ENCODE peak calls at places on chromosomes 7 and 10, in seven cellular contexts. H is GM12878, U is HepG2, P is HCT116, O is T47D, J is K562, D is H1. K is an unnamed sample.

GRCh38 chr7:80807166-80807900 is 111.5 kb downstream of the SEMA3C start:
- DNase-seq in D (no peak), J (no peak), H (no peak), P (no peak), O (no peak), U (no peak), K (no peak)

GRCh38 chr10:98340261-98340675 is 72.3 kb upstream of the LOXL4 start:
- DNase-seq in J (no peak), U (no peak), H (peak), P (no peak), O (no peak), D (no peak), K (no peak)

GRCh38 chr7:54679414-54679813 is 79.6 kb downstream of the SEC61G start:
- DNase-seq in U (no peak), O (no peak), H (no peak), J (no peak), P (no peak), D (no peak), K (no peak)

GRCh38 chr7:88357794-88358533 is 51.3 kb upstream of the STEAP4 start:
- DNase-seq in U (peak), O (peak), D (no peak), H (no peak), P (no peak), J (no peak), K (peak)

GRCh38 chr7:32049599-32049998 is 20.6 kb downstream of the PDE1C start:
- DNase-seq in H (no peak), U (no peak), O (no peak), D (no peak), P (no peak), J (no peak), K (no peak)

GRCh38 chr10:3889961-3890522 is 105.0 kb upstream of the KLF6 start:
- DNase-seq in H (no peak), U (peak), P (peak), J (no peak), O (no peak), D (no peak), K (no peak)

GRCh38 chr7:107150375-107151073 is 18.3 kb upstream of the HBP1 start:
- DNase-seq in O (no peak), U (peak), P (peak), D (peak), J (peak), H (no peak), K (peak)

GRCh38 chr10:118562877-118563276 is 32.6 kb downstream of the PRLHR start:
- DNase-seq in H (no peak), U (no peak), D (no peak), O (no peak), P (no peak), J (no peak), K (no peak)

GRCh38 chr7:70044064-70044463 is 445.8 kb downstream of the AUTS2 start:
- DNase-seq in O (no peak), J (no peak), P (no peak), H (no peak), U (no peak), D (no peak), K (peak)

GRCh38 chr7:150345012-150345411 is 3.6 kb upstream of the RARRES2 start:
- DNase-seq in H (no peak), J (no peak), P (no peak), O (no peak), U (no peak), D (no peak), K (no peak)

GRCh38 chr10:58444876-58445275 is 59.7 kb downstream of the TFAM start:
- DNase-seq in U (no peak), D (no peak), P (no peak), O (no peak), J (no peak), H (no peak), K (no peak)

GRCh38 chr10:60208676-60209269 is 180.9 kb downstream of the ANK3 start:
- DNase-seq in O (no peak), J (peak), U (peak), P (peak), D (no peak), H (no peak), K (peak)

GRCh38 chr10:90437452-90437851 is 420.4 kb downstream of the HTR7 start:
- DNase-seq in H (no peak), P (no peak), J (no peak), D (no peak), U (no peak), O (no peak), K (no peak)

GRCh38 chr7:30920021-30920583 is 8.4 kb downstream of the AQP1 start:
- DNase-seq in D (no peak), U (no peak), J (no peak), O (no peak), P (no peak), H (no peak), K (peak)

GRCh38 chr7:155885162-155886160 is 73.2 kb upstream of the SHH start:
- DNase-seq in P (no peak), H (no peak), U (no peak), O (no peak), J (no peak), D (no peak), K (no peak)

GRCh38 chr10:86666538-86666937 is 1.8 kb upstream of the LDB3 start:
- DNase-seq in H (no peak), J (no peak), D (no peak), U (no peak), O (no peak), P (no peak), K (no peak)

GRCh38 chr7:45890902-45891461 is 2.7 kb downstream of the IGFBP1 start:
- DNase-seq in U (peak), P (peak), O (no peak), J (peak), D (no peak), H (no peak), K (peak)

GRCh38 chr10:122953827-122954730 is at the start of gene C10orf88:
- DNase-seq in O (peak), P (peak), J (peak), H (peak), U (peak), D (peak), K (peak)

GRCh38 chr10:33559105-33559504 is 224.6 kb upstream of the NRP1 start:
- DNase-seq in P (no peak), J (no peak), O (no peak), U (no peak), H (no peak), D (no peak), K (peak)

GRCh38 chr10:95553674-95554073 is 7.5 kb downstream of the SORBS1 start:
- DNase-seq in H (no peak), U (no peak), D (no peak), J (no peak), O (no peak), P (no peak), K (no peak)

GRCh38 chr7:103379270-103379975 is 32.0 kb downstream of the PSMC2 start:
- DNase-seq in O (no peak), U (no peak), D (no peak), J (no peak), H (no peak), P (no peak), K (no peak)

GRCh38 chr10:17961551-17962422 is 10.1 kb downstream of the SLC39A12 start:
- DNase-seq in H (no peak), P (no peak), J (no peak), O (no peak), D (no peak), U (no peak), K (no peak)

GRCh38 chr10:133310789-133311188 is 2.1 kb downstream of the ZNF511 start:
- DNase-seq in J (no peak), D (no peak), O (no peak), P (no peak), U (no peak), H (no peak), K (no peak)

GRCh38 chr10:99457808-99458207 is 27.4 kb upstream of the GOT1 start:
- DNase-seq in D (no peak), J (no peak), U (no peak), P (no peak), O (no peak), H (no peak), K (no peak)

GRCh38 chr10:123991622-123992570 is 100.3 kb upstream of the CPXM2 start:
- DNase-seq in U (no peak), D (no peak), H (no peak), P (no peak), J (no peak), O (no peak), K (peak)

GRCh38 chr7:105454921-105455320 is 66.2 kb upstream of the SRPK2 start:
- DNase-seq in J (no peak), O (no peak), U (no peak), D (no peak), P (no peak), H (no peak), K (no peak)

GRCh38 chr7:584122-584465 is 64.4 kb upstream of the PDGFA start:
- DNase-seq in P (no peak), U (no peak), O (no peak), D (no peak), J (no peak), H (no peak), K (no peak)

GRCh38 chr7:66958708-66959350 is 36.6 kb downstream of the SBDS start:
- DNase-seq in O (no peak), H (no peak), P (no peak), J (peak), U (no peak), D (no peak), K (no peak)

GRCh38 chr7:116864084-116864483 is 1.7 kb downstream of the CAPZA2 start:
- DNase-seq in P (no peak), D (no peak), O (no peak), H (no peak), J (no peak), U (no peak), K (no peak)

GRCh38 chr10:58052772-58053171 is 214.9 kb downstream of the IPMK start:
- DNase-seq in J (no peak), P (no peak), H (no peak), O (no peak), U (no peak), D (no peak), K (no peak)

GRCh38 chr10:49400365-49400764 is 4.5 kb upstream of the DRGX start:
- DNase-seq in D (no peak), H (no peak), J (no peak), O (no peak), U (no peak), P (no peak), K (no peak)

GRCh38 chr10:1290071-1290471 is 233.9 kb downstream of the WDR37 start:
- DNase-seq in D (peak), J (no peak), H (no peak), U (no peak), O (peak), P (no peak), K (no peak)

GRCh38 chr10:79127151-79127961 is 58.6 kb downstream of the ZMIZ1 start:
- DNase-seq in H (no peak), O (peak), P (peak), J (peak), U (peak), D (no peak), K (no peak)

GRCh38 chr7:138603549-138604324 is 97.4 kb downstream of the SVOPL start:
- DNase-seq in J (no peak), O (no peak), H (no peak), U (peak), P (no peak), D (no peak), K (no peak)

GRCh38 chr7:50828801-50829200 is 46.1 kb upstream of the GRB10 start:
- DNase-seq in D (no peak), H (no peak), P (no peak), O (no peak), J (no peak), U (no peak), K (no peak)

DNA sequence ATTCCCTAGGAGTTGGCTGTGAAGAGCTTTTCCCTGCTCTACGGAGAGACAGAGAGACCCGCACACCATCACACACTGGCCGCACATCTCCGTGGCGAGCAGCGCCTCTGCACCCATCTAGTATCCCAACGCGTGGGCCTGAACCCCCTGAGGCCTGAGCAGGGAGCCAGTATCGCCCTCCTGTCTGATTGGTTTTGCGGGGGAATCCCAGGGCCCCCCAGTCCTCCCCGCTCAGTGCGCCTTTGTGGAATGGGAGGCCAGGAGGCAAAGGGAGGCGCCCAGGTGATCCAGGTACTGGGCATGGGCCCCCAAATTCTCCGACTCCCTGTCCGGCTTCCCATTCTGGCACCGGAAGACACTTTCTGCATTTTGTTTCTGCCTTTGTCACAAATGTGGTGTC is 344.3 kb downstream of the GLRX3 start:
- DNase-seq in H (no peak), D (no peak), O (no peak), J (no peak), P (no peak), U (no peak), K (no peak)
- TF ChIP-seq JUND in H (no peak), D (no peak), O (no peak), J (no peak), P (no peak), U (no peak), K (no peak)

GRCh38 chr10:68781613-68782574 is 45.4 kb upstream of the STOX1 start:
- DNase-seq in J (no peak), H (no peak), O (no peak), D (peak), U (no peak), P (no peak), K (no peak)
- TF ChIP-seq JUND in J (no peak), H (no peak), O (no peak), D (no peak), U (no peak), P (no peak), K (no peak)

DNA sequence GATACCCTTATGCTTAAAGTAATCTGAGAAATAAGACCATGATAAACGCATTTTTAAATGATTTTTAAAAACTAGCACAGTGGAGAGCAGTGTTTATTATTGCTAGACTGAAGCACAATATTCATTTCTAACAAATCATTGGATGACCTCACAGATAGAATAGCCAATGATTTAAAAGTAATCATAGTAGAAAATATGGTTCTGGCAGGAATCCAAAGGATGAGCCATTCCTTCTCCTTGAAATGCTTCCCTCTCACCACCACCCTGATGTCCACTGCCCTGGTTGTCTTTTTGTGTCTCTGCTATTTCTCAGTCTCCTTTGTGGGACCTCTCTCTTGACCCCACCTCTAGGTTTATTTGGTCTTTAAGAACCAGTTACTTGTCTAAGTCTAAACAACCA is 64.9 kb downstream of the PRKG1 start:
- DNase-seq in D (no peak), J (no peak), U (no peak), H (no peak), P (no peak), O (no peak), K (no peak)
- TF ChIP-seq JUND in D (no peak), J (no peak), U (no peak), H (no peak), P (no peak), O (no peak), K (no peak)

DNA sequence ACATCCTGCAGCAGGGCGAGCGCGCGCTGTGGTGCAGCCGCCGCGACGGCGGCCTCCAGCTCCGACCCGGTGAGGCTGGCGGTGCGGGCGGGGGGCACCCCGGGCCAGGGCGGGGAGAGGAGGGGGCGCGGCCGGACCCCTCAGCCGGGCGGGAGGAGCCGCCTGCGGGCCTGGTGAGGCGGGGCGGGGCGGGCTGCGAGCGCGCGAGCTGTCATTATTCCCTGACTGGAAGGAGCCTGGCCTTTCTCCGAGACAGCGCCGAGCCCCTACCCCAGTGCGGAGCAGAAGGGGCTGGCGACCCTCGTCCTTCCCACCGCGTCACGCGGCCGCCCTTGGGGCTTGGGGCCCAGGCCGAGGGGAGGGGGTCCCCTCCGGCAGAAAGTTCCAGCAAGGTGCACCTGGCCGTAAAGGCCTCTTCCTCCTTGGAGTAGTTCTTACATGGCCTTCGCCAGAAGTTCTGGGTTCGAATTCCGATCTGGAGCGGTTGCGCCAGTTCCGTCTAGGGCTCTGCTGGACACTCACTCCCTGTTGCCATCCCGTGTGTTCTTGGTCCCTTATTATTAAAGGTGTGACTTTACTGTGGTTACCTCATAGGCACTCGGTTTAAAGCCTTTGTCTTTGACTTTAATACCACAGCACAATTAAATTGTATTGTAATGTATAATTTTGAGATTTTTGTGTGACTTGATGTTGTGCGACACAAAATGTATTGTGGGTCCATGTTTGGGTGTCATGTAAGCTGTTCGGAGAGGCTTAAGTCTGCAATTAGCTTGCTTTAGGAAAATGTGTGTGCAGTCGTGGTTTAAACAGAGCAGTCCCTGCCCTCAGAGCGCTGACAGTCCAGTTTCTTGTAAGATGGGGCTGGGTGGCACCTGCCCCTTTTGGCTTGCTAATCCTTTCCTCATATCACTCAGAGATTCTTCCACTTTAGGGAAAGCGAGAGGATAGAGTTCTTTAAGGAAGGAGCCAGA is 726 bp downstream of the INPP5F start:
- DNase-seq in U (no peak), O (no peak), J (peak), P (no peak), D (peak), H (no peak), K (peak)
- TF ChIP-seq JUND in U (no peak), O (no peak), J (no peak), P (no peak), D (no peak), H (no peak), K (no peak)

GRCh38 chr7:158084555-158084954 is 503.1 kb downstream of the PTPRN2 start:
- DNase-seq in J (no peak), O (no peak), H (no peak), D (no peak), P (no peak), U (no peak), K (no peak)

GRCh38 chr7:158083526-158084310 is 503.9 kb downstream of the PTPRN2 start:
- DNase-seq in D (no peak), U (no peak), H (no peak), O (no peak), J (no peak), P (no peak), K (no peak)

GRCh38 chr7:158087196-158087595 is 500.4 kb downstream of the PTPRN2 start:
- DNase-seq in U (no peak), J (no peak), P (no peak), O (no peak), H (no peak), D (no peak), K (no peak)

GRCh38 chr7:158082761-158083160 is 504.9 kb downstream of the PTPRN2 start:
- DNase-seq in D (no peak), U (no peak), P (no peak), H (no peak), O (no peak), J (no peak), K (no peak)

DNA sequence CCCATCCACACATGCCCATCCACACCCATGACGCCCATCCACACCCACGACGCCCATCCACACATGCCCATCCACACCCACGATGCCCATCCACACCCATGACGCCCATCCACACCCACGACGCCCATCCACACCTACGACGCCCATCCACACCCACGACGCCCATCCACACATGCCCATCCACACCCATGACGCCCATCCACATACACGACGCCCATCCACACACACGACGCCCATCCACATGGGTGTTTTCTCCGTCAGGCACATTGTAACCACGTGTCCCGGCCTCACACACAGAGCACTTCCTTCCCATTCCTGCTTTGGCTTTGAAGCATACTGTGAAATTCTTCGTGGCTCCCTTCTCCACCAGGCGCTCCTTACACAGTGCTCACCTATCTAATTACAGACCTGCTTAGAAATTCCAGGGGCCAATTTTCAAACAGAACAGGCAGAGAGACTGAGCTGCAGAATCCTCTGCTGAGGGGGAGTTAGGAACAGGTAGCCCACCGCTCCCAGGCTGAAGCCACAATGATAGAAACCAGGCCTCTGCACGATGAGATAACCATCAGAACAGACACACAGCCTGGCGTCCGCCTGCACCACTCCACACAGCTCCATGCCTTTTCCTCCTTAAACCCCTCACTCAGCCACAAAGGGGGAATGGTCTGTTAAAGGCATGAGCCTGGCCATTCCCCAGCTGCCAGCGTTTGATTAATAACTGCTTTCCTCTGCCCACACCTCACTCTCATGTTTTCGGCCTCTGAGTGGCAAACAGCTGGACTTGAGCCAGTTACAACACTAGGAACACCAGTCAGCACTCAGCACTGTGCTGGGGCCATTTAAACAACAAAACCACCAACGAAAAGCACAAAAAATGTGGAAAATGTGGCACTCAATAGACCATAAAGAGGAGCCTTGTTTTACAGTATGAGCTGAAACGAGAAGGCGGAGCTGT is 501.6 kb downstream of the PTPRN2 start:
- DNase-seq in P (no peak), D (no peak), J (no peak), H (no peak), U (no peak), O (no peak), K (peak)
- TF ChIP-seq JUND in P (no peak), D (no peak), J (no peak), H (no peak), U (no peak), O (no peak), K (no peak)

DNA sequence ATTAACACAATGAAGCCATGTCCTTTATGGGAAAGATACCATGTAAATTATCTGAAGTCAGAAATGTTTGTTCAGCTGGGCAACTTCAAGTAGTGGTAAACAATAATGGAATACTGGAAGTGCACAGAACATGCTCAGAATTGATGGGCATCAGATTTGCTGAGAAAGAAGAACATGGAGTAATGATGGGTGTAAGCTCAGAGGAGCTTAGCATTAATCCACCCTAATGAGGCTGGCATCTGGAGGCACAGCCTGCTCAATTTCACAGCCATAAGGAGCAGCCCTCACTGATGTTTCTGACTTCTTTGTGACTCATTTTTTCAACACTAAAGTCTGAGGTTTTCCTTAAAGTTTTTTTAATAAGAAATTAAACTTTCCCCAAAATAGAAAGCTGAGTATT is 75.5 kb downstream of the IGF2BP3 start:
- DNase-seq in U (no peak), D (no peak), H (no peak), J (no peak), O (no peak), P (no peak), K (no peak)
- TF ChIP-seq JUND in U (no peak), D (no peak), H (no peak), J (no peak), O (no peak), P (no peak), K (no peak)